ENCODE peak calls at places on chromosome 12, in four cellular contexts. C is coronary artery, R is tibial artery, Y is AG09319. W is an unnamed sample.

GRCh38 chr12:84874125-84874824 is 38.3 kb downstream of the SLC6A15 start:
- DNase-seq in C (no peak), R (no peak), Y (peak; percentile 18), W (no peak)

GRCh38 chr12:5716991-5717390 is 228.1 kb downstream of the ANO2 start:
- DNase-seq in C (no peak), R (no peak), Y (no peak), W (no peak)

GRCh38 chr12:56267443-56268071 is 815 bp downstream of the COQ10A start:
- DNase-seq in C (no peak), R (no peak), Y (no peak), W (peak; percentile 23)

GRCh38 chr12:122865268-122866231 is 30.3 kb downstream of the HIP1R start:
- DNase-seq in C (no peak), R (peak; percentile 69), Y (no peak), W (peak; percentile 40)

GRCh38 chr12:51171884-51172514 is 936 bp downstream of the TFCP2 start:
- DNase-seq in C (no peak), R (no peak), Y (no peak), W (no peak)

GRCh38 chr12:82057770-82058169 is 298.6 kb upstream of the PPFIA2 start:
- DNase-seq in C (no peak), R (no peak), Y (no peak), W (no peak)

GRCh38 chr12:93006655-93007208 is 77.6 kb upstream of the EEA1 start:
- DNase-seq in C (no peak), R (no peak), Y (no peak), W (no peak)

GRCh38 chr12:25689996-25690501 is 137.0 kb upstream of the LMNTD1 start:
- DNase-seq in C (no peak), R (no peak), Y (no peak), W (no peak)

GRCh38 chr12:45483571-45483970 is 245.9 kb upstream of the ARID2 start:
- DNase-seq in C (no peak), R (peak; percentile 84), Y (no peak), W (no peak)

GRCh38 chr12:46437411-46437810 is 64.8 kb upstream of the SLC38A2 start:
- DNase-seq in C (no peak), R (no peak), Y (no peak), W (no peak)

GRCh38 chr12:130712346-130713065 is 3.6 kb downstream of the RIMBP2 start:
- DNase-seq in C (peak; percentile 36), R (no peak), Y (no peak), W (no peak)

GRCh38 chr12:30753233-30753632 is 1.5 kb downstream of the CAPRIN2 start:
- DNase-seq in C (no peak), R (no peak), Y (no peak), W (peak; percentile 57)

GRCh38 chr12:49791700-49792099 is 36.5 kb downstream of the NCKAP5L start:
- DNase-seq in C (no peak), R (no peak), Y (no peak), W (no peak)

GRCh38 chr12:47361389-47362031 is 281.8 kb upstream of the AMIGO2 start:
- DNase-seq in C (no peak), R (no peak), Y (no peak), W (peak; percentile 72)

GRCh38 chr12:64691793-64692583 is 67.2 kb downstream of the GNS start:
- DNase-seq in C (no peak), R (no peak), Y (peak; percentile 43), W (no peak)

GRCh38 chr12:6346235-6346832 is 4.5 kb upstream of the TNFRSF1A start:
- DNase-seq in C (no peak), R (no peak), Y (no peak), W (no peak)

GRCh38 chr12:82625523-82625922 is 61.2 kb upstream of the TMTC2 start:
- DNase-seq in C (no peak), R (no peak), Y (no peak), W (no peak)

GRCh38 chr12:19757317-19757877 is 318.1 kb downstream of the AEBP2 start:
- DNase-seq in C (no peak), R (no peak), Y (no peak), W (no peak)

GRCh38 chr12:95838125-95838524 is 20.6 kb upstream of the SNRPF start:
- DNase-seq in C (no peak), R (no peak), Y (peak; percentile 63), W (no peak)

GRCh38 chr12:62760779-62761178 is 174.2 kb downstream of the PPM1H start:
- DNase-seq in C (no peak), R (no peak), Y (no peak), W (no peak)

GRCh38 chr12:28963554-28963953 is 185.5 kb upstream of the FAR2 start:
- DNase-seq in C (no peak), R (no peak), Y (no peak), W (no peak)

GRCh38 chr12:69988601-69989194 is 163.7 kb downstream of the MYRFL start:
- DNase-seq in C (no peak), R (no peak), Y (peak; percentile 22), W (no peak)

GRCh38 chr12:121013715-121014114 is 2.6 kb downstream of the C12orf43 start:
- DNase-seq in C (no peak), R (no peak), Y (no peak), W (no peak)

GRCh38 chr12:117032593-117033381 is 66.4 kb downstream of the TESC start:
- DNase-seq in C (peak; percentile 40), R (peak; percentile 56), Y (no peak), W (no peak)

GRCh38 chr12:33670284-33670683 is 230.7 kb upstream of the SYT10 start:
- DNase-seq in C (no peak), R (no peak), Y (no peak), W (no peak)

GRCh38 chr12:43805857-43806736 is at the start of gene TWF1:
- DNase-seq in C (peak; percentile 91), R (peak; percentile 89), Y (no peak), W (peak; percentile 90)

GRCh38 chr12:72570601-72571000 is 298.4 kb downstream of the TRHDE start:
- DNase-seq in C (no peak), R (no peak), Y (no peak), W (no peak)

GRCh38 chr12:3998968-3999792 is 126.0 kb upstream of the PARP11 start:
- DNase-seq in C (no peak), R (no peak), Y (no peak), W (no peak)

GRCh38 chr12:102562836-102563425 is 82.6 kb upstream of the IGF1 start:
- DNase-seq in C (no peak), R (no peak), Y (no peak), W (no peak)

GRCh38 chr12:123237646-123238329 is 4.6 kb downstream of the MTRFR start:
- DNase-seq in C (no peak), R (peak; percentile 77), Y (peak; percentile 34), W (peak; percentile 86)

GRCh38 chr12:27525373-27525772 is 1.4 kb downstream of the PPFIBP1 start:
- DNase-seq in C (no peak), R (no peak), Y (no peak), W (no peak)

GRCh38 chr12:12985817-12986408 is 14.2 kb downstream of the HEBP1 start:
- DNase-seq in C (no peak), R (no peak), Y (no peak), W (peak; percentile 49)

GRCh38 chr12:32261638-32262037 is 137.7 kb upstream of the FGD4 start:
- DNase-seq in C (no peak), R (no peak), Y (no peak), W (peak; percentile 34)

GRCh38 chr12:28618171-28618570 is 427.9 kb downstream of the CCDC91 start:
- DNase-seq in C (no peak), R (no peak), Y (no peak), W (no peak)

GRCh38 chr12:114691196-114691595 is 7.2 kb upstream of the TBX3 start:
- DNase-seq in C (no peak), R (no peak), Y (no peak), W (no peak)

GRCh38 chr12:114693532-114693931 is 9.6 kb upstream of the TBX3 start:
- DNase-seq in C (no peak), R (no peak), Y (no peak), W (no peak)

GRCh38 chr12:114694436-114695304 is 10.7 kb upstream of the TBX3 start:
- DNase-seq in C (no peak), R (no peak), Y (no peak), W (no peak)

GRCh38 chr12:114691810-114692557 is 8.0 kb upstream of the TBX3 start:
- DNase-seq in C (no peak), R (no peak), Y (no peak), W (no peak)

GRCh38 chr12:114692558-114693531 is 8.9 kb upstream of the TBX3 start:
- DNase-seq in C (no peak), R (no peak), Y (no peak), W (no peak)
- TF ChIP-seq CTCF in C (no peak), R (no peak), Y (peak; percentile 22), W (no peak)

DNA sequence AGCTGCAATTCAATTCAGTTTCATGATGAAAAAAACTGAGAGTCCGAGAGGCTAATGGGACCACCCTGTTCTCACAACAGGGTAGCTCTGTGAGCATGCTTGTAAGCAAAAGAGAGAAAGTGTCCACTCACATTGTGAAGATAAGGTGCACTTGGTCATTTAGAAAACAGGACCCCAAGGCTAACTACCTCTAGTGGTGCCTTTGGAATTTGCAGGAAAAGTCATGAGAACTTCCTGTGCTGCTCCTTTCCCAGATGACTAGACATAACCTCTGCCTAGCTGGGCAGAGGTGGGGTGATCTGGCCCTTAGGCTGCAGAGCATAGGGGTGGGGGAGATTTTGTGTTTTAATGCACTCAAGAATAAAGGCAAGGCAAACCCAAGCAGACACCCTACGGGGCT is 118.9 kb downstream of the STAB2 start:
- DNase-seq in C (no peak), R (no peak), Y (no peak), W (no peak)
- TF ChIP-seq CTCF in C (no peak), R (no peak), Y (no peak), W (no peak)

GRCh38 chr12:22527999-22528398 is 16.3 kb downstream of the C2CD5 start:
- DNase-seq in C (no peak), R (no peak), Y (no peak), W (no peak)

GRCh38 chr12:22532317-22532716 is 12.0 kb downstream of the C2CD5 start:
- DNase-seq in C (no peak), R (no peak), Y (no peak), W (no peak)

GRCh38 chr12:22526836-22527235 is 17.5 kb downstream of the C2CD5 start:
- DNase-seq in C (no peak), R (no peak), Y (no peak), W (no peak)

GRCh38 chr12:22531205-22531604 is 13.1 kb downstream of the C2CD5 start:
- DNase-seq in C (no peak), R (no peak), Y (no peak), W (no peak)

DNA sequence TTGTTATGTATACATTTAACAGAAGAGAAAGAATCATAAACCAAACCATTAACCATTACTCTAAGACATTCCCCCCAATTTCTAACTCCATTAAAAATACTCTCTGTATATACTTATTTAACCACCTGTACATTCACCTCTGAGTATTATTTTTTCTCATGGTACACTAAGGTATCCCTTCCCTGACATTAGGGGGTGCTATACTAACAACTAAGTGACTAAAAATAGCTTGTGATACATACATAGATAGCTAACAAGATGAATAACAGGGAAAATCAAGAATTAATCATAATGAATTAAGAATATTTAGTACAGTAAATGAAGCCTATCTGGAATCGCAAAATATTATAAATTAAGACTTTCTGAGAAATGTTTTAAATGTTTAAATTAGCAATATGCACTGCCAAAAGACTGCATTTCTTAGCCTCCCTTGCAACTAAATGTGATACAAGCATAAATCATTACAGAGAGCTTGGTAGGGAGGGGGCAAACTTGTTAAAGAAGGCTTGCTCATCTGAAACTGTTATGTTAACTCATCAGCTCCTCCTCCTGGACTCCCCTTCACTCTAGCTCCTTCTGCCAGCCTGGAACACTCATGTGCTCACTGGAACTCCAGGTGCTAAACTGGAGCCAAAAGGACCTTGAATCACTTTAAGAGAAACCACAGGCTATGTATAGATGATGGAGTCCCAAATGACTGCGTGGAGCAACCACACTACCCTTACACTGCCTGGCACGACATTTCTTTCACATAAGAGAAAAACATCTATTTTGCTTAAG is 14.9 kb downstream of the C2CD5 start:
- DNase-seq in C (no peak), R (no peak), Y (no peak), W (no peak)
- TF ChIP-seq CTCF in C (no peak), R (peak; percentile 23), Y (peak; percentile 13), W (peak; percentile 70)

GRCh38 chr12:98644433-98644711 is 216 bp downstream of the IKBIP start:
- DNase-seq in C (no peak), R (no peak), Y (peak; percentile 14), W (no peak)
- TF ChIP-seq CTCF in C (no peak), R (no peak), Y (peak; percentile 2), W (no peak)

W was measured in activated CD8-positive, alpha-beta T cell treated with anti-CD3 and anti-CD28 coated beads for 36 hours.